ENCODE peak calls at places on chromosomes 7 and 10, in four cellular contexts. P is HCT116, L is K562, J is GM12878. Y is an unnamed sample.

GRCh38 chr7:80257751-80258150 is 123.1 kb downstream of the GNAI1 start:
- DNase-seq in P (no peak), L (no peak), J (no peak), Y (no peak)

GRCh38 chr10:30534465-30535144 is 94.9 kb downstream of the LYZL2 start:
- DNase-seq in P (peak; percentile 64), L (peak; percentile 70), J (no peak), Y (peak; percentile 36)

GRCh38 chr10:77844177-77844576 is 82.4 kb downstream of the DLG5 start:
- DNase-seq in P (no peak), L (no peak), J (no peak), Y (no peak)

GRCh38 chr7:101589052-101589451 is 40.0 kb downstream of the MYL10 start:
- DNase-seq in P (no peak), L (no peak), J (no peak), Y (no peak)

GRCh38 chr7:21108182-21108581 is 319.7 kb upstream of the SP4 start:
- DNase-seq in P (no peak), L (no peak), J (no peak), Y (peak; percentile 36)

GRCh38 chr7:73557397-73558257 is at the start of gene BCL7B:
- DNase-seq in P (peak; percentile 32), L (peak; percentile 100), J (no peak), Y (peak; percentile 90)

GRCh38 chr10:126439947-126440346 is 51.7 kb upstream of the ADAM12 start:
- DNase-seq in P (no peak), L (no peak), J (no peak), Y (peak; percentile 28)

GRCh38 chr7:101858437-101859385 is 41.3 kb downstream of the CUX1 start:
- DNase-seq in P (no peak), L (no peak), J (no peak), Y (no peak)

GRCh38 chr10:50033481-50033880 is 34.3 kb upstream of the WASHC2A start:
- DNase-seq in P (no peak), L (no peak), J (no peak), Y (no peak)

GRCh38 chr10:84428711-84429110 is 100.3 kb downstream of the CCSER2 start:
- DNase-seq in P (no peak), L (no peak), J (no peak), Y (no peak)

GRCh38 chr7:139875821-139876241 is 46.8 kb downstream of the TBXAS1 start:
- DNase-seq in P (no peak), L (no peak), J (peak; percentile 15), Y (no peak)

GRCh38 chr10:123213192-123213591 is 59.0 kb downstream of the BUB3 start:
- DNase-seq in P (no peak), L (peak; percentile 10), J (no peak), Y (no peak)

GRCh38 chr10:33265621-33266020 is 68.8 kb downstream of the NRP1 start:
- DNase-seq in P (no peak), L (no peak), J (no peak), Y (no peak)

GRCh38 chr10:104260775-104261115 is 6.1 kb downstream of the GSTO1 start:
- DNase-seq in P (no peak), L (no peak), J (no peak), Y (no peak)

GRCh38 chr10:12194752-12195271 is 879 bp downstream of the NUDT5 start:
- DNase-seq in P (no peak), L (no peak), J (no peak), Y (no peak)

GRCh38 chr10:30553018-30553624 is 76.4 kb downstream of the LYZL2 start:
- DNase-seq in P (no peak), L (peak; percentile 70), J (no peak), Y (no peak)

GRCh38 chr7:4513450-4513849 is 168.6 kb upstream of the FOXK1 start:
- DNase-seq in P (no peak), L (no peak), J (no peak), Y (no peak)

GRCh38 chr10:111835562-111835961 is 348.0 kb downstream of the GPAM start:
- DNase-seq in P (no peak), L (no peak), J (no peak), Y (no peak)

GRCh38 chr7:151704969-151705743 is 171.8 kb downstream of the PRKAG2 start:
- DNase-seq in P (no peak), L (peak; percentile 59), J (no peak), Y (no peak)

GRCh38 chr7:24732646-24733413 is 24.4 kb downstream of the GSDME start:
- DNase-seq in P (no peak), L (no peak), J (no peak), Y (no peak)

GRCh38 chr10:29957887-29958330 is 101.5 kb downstream of the JCAD start:
- DNase-seq in P (no peak), L (no peak), J (no peak), Y (peak; percentile 14)

GRCh38 chr10:16854623-16855022 is 37.4 kb upstream of the RSU1 start:
- DNase-seq in P (no peak), L (no peak), J (no peak), Y (no peak)

GRCh38 chr7:143975617-143976016 is 21.0 kb downstream of the OR2F1 start:
- DNase-seq in P (peak; percentile 29), L (no peak), J (no peak), Y (peak; percentile 41)

GRCh38 chr7:36487756-36488336 is 98.2 kb downstream of the ANLN start:
- DNase-seq in P (peak; percentile 59), L (no peak), J (peak; percentile 21), Y (peak; percentile 84)

GRCh38 chr7:76187246-76187645 is 14.4 kb upstream of the SRRM3 start:
- DNase-seq in P (no peak), L (no peak), J (no peak), Y (no peak)

GRCh38 chr10:112613620-112614019 is 166.6 kb downstream of the VTI1A start:
- DNase-seq in P (no peak), L (no peak), J (no peak), Y (no peak)

GRCh38 chr7:140206963-140207362 is 30.2 kb upstream of the KDM7A start:
- DNase-seq in P (no peak), L (no peak), J (no peak), Y (no peak)

GRCh38 chr10:47062801-47063200 is 151.6 kb downstream of the PTPN20 start:
- DNase-seq in P (no peak), L (no peak), J (no peak), Y (no peak)

GRCh38 chr7:19749658-19750057 is 23.8 kb downstream of the TMEM196 start:
- DNase-seq in P (no peak), L (no peak), J (no peak), Y (no peak)

GRCh38 chr7:19752045-19752444 is 21.4 kb downstream of the TMEM196 start:
- DNase-seq in P (no peak), L (no peak), J (no peak), Y (no peak)

GRCh38 chr7:19744075-19744474 is 29.3 kb downstream of the TMEM196 start:
- DNase-seq in P (no peak), L (no peak), J (no peak), Y (no peak)

GRCh38 chr7:19747740-19748339 is 25.6 kb downstream of the TMEM196 start:
- DNase-seq in P (peak; percentile 49), L (peak; percentile 16), J (no peak), Y (peak; percentile 73)
- TF ChIP-seq JUND in P (no peak), L (no peak), J (no peak), Y (no peak)

GRCh38 chr7:100126931-100127865 is at the start of gene MBLAC1:
- DNase-seq in P (peak; percentile 87), L (peak; percentile 90), J (peak; percentile 68), Y (peak; percentile 57)

GRCh38 chr7:100127866-100128601 is 1.3 kb downstream of the MBLAC1 start:
- DNase-seq in P (no peak), L (peak; percentile 15), J (no peak), Y (no peak)

GRCh38 chr7:100128602-100128963 is 1.8 kb downstream of the MBLAC1 start:
- DNase-seq in P (no peak), L (no peak), J (no peak), Y (no peak)

GRCh38 chr7:100124301-100125229 is 2.2 kb upstream of the MBLAC1 start:
- DNase-seq in P (no peak), L (peak; percentile 48), J (no peak), Y (no peak)

GRCh38 chr7:100126239-100126930 is 382 bp upstream of the MBLAC1 start:
- DNase-seq in P (no peak), L (no peak), J (no peak), Y (no peak)
- TF ChIP-seq JUND in P (no peak), L (peak; percentile 47), J (no peak), Y (no peak)

DNA sequence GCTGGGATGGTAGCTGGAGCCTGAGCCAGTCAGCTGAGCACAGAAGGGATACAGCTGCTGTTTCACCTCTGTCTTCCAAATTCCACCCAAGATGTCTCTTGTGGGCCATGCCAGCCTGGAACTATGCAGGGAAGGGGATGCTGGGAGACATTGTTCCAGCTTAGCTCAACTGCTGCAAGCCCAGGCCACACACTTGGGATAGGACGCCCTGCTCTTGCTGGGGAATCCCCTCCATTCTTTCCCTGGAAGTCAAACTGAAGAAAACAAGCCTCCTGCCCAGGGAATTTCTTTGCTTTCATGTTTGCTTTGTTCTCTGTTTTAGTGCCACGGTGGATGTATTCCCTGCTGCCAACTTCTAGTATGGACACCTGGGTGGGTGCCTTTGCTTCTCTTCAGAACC is 55.2 kb upstream of the CDK13 start:
- DNase-seq in P (no peak), L (no peak), J (no peak), Y (no peak)
- TF ChIP-seq JUND in P (no peak), L (no peak), J (no peak), Y (no peak)

DNA sequence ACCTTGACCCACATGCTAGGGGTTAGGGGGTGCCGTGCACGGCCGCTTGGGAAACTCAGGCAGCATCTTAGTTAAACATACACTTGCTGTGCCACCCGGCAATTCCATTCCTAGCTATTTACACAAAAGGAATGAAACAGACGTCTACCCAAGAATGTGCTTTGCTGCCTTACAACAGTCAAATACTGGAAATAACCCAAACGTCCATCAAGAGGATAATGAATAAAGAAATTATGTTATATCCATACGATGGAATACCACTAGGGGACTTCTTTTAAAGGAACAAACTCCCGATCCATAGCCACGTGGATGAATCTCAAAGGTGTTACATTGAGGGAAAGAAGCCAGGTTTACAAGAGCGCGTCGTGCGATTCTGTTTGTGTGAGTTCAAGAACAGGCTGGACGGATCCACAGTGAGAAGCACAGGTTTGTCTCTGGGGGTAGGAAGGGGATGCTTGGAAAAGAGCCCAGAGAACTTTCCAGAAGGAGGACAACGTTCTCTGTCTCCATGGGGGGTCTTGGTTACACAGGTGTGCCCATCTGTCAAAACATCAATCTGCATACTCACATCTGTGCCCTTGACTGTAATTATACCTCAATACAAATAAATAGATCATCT is 41.8 kb downstream of the STK32C start:
- DNase-seq in P (no peak), L (no peak), J (no peak), Y (peak; percentile 69)
- TF ChIP-seq JUND in P (no peak), L (no peak), J (no peak), Y (no peak)

DNA sequence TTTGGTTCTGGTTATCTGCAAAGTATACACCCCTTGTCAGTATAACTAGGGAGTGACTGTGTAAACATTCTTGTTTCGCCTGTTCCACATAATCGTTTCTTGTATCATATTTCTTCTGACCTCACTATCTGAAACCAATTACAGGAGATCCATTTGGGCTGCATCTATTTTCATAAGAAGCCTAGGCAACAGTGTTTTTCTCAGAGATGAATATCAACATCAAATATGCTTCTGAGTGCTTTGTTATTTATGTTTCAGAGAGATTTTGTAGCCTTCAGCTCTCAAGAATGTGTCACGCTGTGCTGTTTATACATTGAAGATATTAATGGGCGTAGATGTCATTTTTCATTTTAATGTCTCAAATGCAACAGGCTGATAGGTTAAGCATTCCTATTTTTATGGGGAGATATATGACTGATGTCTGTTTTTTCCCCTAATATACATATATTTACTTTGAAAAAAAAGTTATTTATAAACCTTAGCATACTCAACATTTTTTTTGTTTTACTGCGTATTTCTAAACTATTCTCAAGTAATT is 115.5 kb downstream of the FOXP2 start:
- DNase-seq in P (no peak), L (no peak), J (no peak), Y (no peak)
- TF ChIP-seq JUND in P (no peak), L (no peak), J (no peak), Y (no peak)